ENCODE peak calls at places on chromosomes 2 and 18, in four cellular contexts. K is AG09319, T is putamen, Z is amygdala. F is an unnamed sample.

GRCh38 chr2:45575881-45576280 is 35.2 kb downstream of the SRBD1 start:
- DNase-seq in K (no peak), T (no peak), Z (no peak), F (no peak)

GRCh38 chr2:16033032-16033293 is 92.6 kb downstream of the MYCN start:
- DNase-seq in K (no peak), T (no peak), Z (no peak), F (no peak)

GRCh38 chr2:226526731-226527130 is 272.9 kb downstream of the IRS1 start:
- DNase-seq in K (no peak), T (no peak), Z (no peak), F (no peak)

GRCh38 chr2:54601339-54601738 is 122.1 kb upstream of the EML6 start:
- DNase-seq in K (no peak), T (no peak), Z (no peak), F (no peak)

GRCh38 chr18:51639541-51639940 is 442.1 kb upstream of the MEX3C start:
- DNase-seq in K (no peak), T (no peak), Z (no peak), F (no peak)

GRCh38 chr2:70674636-70675430 is 93.2 kb downstream of the ADD2 start:
- DNase-seq in K (no peak), T (no peak), Z (no peak), F (no peak)

GRCh38 chr2:224816816-224817215 is 100.7 kb upstream of the CCDC195 start:
- DNase-seq in K (no peak), T (no peak), Z (no peak), F (no peak)

GRCh38 chr2:68156419-68156818 is 1.3 kb upstream of the PNO1 start:
- DNase-seq in K (no peak), T (no peak), Z (no peak), F (no peak)

GRCh38 chr2:162166745-162167144 is 14.7 kb upstream of the GCG start:
- DNase-seq in K (no peak), T (no peak), Z (no peak), F (no peak)

GRCh38 chr18:11577271-11578112 is 31.9 kb upstream of the SLC35G4 start:
- DNase-seq in K (no peak), T (peak; percentile 77), Z (no peak), F (no peak)

GRCh38 chr18:8704361-8705279 is 736 bp upstream of the MTCL1 start:
- DNase-seq in K (peak; percentile 87), T (peak; percentile 92), Z (peak; percentile 81), F (peak; percentile 83)

GRCh38 chr2:62186534-62186933 is 9.4 kb upstream of the B3GNT2 start:
- DNase-seq in K (no peak), T (no peak), Z (no peak), F (no peak)

GRCh38 chr2:32572737-32573136 is 55.1 kb upstream of the TTC27 start:
- DNase-seq in K (no peak), T (no peak), Z (no peak), F (no peak)

GRCh38 chr2:72892506-72893173 is 5.4 kb downstream of the SPR start:
- DNase-seq in K (peak; percentile 52), T (peak; percentile 42), Z (peak; percentile 69), F (peak; percentile 46)

GRCh38 chr2:155377931-155378444 is 679.5 kb downstream of the KCNJ3 start:
- DNase-seq in K (no peak), T (no peak), Z (no peak), F (no peak)

GRCh38 chr2:88574445-88574844 is 52.8 kb downstream of the EIF2AK3 start:
- DNase-seq in K (no peak), T (no peak), Z (no peak), F (no peak)

GRCh38 chr2:219010162-219010756 is 17.0 kb upstream of the CRYBA2 start:
- DNase-seq in K (no peak), T (no peak), Z (no peak), F (no peak)

GRCh38 chr2:96683972-96684820 is 41.6 kb downstream of the FER1L5 start:
- DNase-seq in K (no peak), T (no peak), Z (no peak), F (no peak)

GRCh38 chr2:1736045-1736444 is 8.3 kb downstream of the PXDN start:
- DNase-seq in K (no peak), T (no peak), Z (no peak), F (no peak)

GRCh38 chr2:191291471-191291870 is 46.3 kb downstream of the MYO1B start:
- DNase-seq in K (no peak), T (no peak), Z (no peak), F (no peak)

F was measured in occipital lobe.